ENCODE peak calls at places on chromosomes 1 and 21, in six cellular contexts. One of them, this sample, is unnamed.

GRCh38 chr1:30929944-30930525 is 21.5 kb upstream of the SDC3 start:
- DNase-seq in heart left ventricle: no peak
- DNase-seq in uterus: no peak
- DNase-seq in CD8-positive, alpha-beta memory T cell: no peak
- DNase-seq in astrocyte: no peak
- DNase-seq in PC-3: no peak
- DNase-seq in this sample: no peak

GRCh38 chr1:96772349-96772748 is 50.8 kb downstream of the PTBP2 start:
- DNase-seq in uterus: no peak
- DNase-seq in CD8-positive, alpha-beta memory T cell: no peak
- DNase-seq in astrocyte: no peak
- DNase-seq in PC-3: no peak
- DNase-seq in heart left ventricle: no peak
- DNase-seq in this sample: no peak

GRCh38 chr1:244076740-244077139 is 25.7 kb downstream of the ZBTB18 start:
- DNase-seq in uterus: no peak
- DNase-seq in heart left ventricle: no peak
- DNase-seq in PC-3: no peak
- DNase-seq in CD8-positive, alpha-beta memory T cell: no peak
- DNase-seq in astrocyte: no peak
- DNase-seq in this sample: no peak

GRCh38 chr1:61481313-61481712 is 243.6 kb downstream of the TM2D1 start:
- DNase-seq in astrocyte: no peak
- DNase-seq in CD8-positive, alpha-beta memory T cell: no peak
- DNase-seq in PC-3: peak
- DNase-seq in uterus: no peak
- DNase-seq in heart left ventricle: no peak
- DNase-seq in this sample: peak

GRCh38 chr1:149885364-149886111 is 13.8 kb upstream of the BOLA1 start:
- DNase-seq in uterus: peak
- DNase-seq in heart left ventricle: peak
- DNase-seq in CD8-positive, alpha-beta memory T cell: peak
- DNase-seq in PC-3: peak
- DNase-seq in astrocyte: peak
- DNase-seq in this sample: peak

GRCh38 chr21:46322351-46323226 is 1.1 kb downstream of the C21orf58 start:
- DNase-seq in PC-3: peak
- DNase-seq in CD8-positive, alpha-beta memory T cell: no peak
- DNase-seq in uterus: no peak
- DNase-seq in heart left ventricle: no peak
- DNase-seq in astrocyte: peak
- DNase-seq in this sample: peak

GRCh38 chr1:77509051-77509492 is 173.4 kb downstream of the ZZZ3 start:
- DNase-seq in uterus: no peak
- DNase-seq in PC-3: no peak
- DNase-seq in heart left ventricle: no peak
- DNase-seq in CD8-positive, alpha-beta memory T cell: no peak
- DNase-seq in astrocyte: no peak
- DNase-seq in this sample: peak

GRCh38 chr1:236063919-236064673 is 794 bp downstream of the NID1 start:
- DNase-seq in uterus: peak
- DNase-seq in CD8-positive, alpha-beta memory T cell: peak
- DNase-seq in PC-3: peak
- DNase-seq in astrocyte: peak
- DNase-seq in heart left ventricle: peak
- DNase-seq in this sample: peak

GRCh38 chr1:238582816-238583215 is 692.1 kb upstream of the ZP4 start:
- DNase-seq in CD8-positive, alpha-beta memory T cell: no peak
- DNase-seq in astrocyte: peak
- DNase-seq in heart left ventricle: no peak
- DNase-seq in PC-3: peak
- DNase-seq in uterus: no peak
- DNase-seq in this sample: no peak

GRCh38 chr1:207619833-207620572 is 24.9 kb upstream of the CR1L start:
- DNase-seq in astrocyte: peak
- DNase-seq in uterus: no peak
- DNase-seq in heart left ventricle: no peak
- DNase-seq in CD8-positive, alpha-beta memory T cell: peak
- DNase-seq in PC-3: peak
- DNase-seq in this sample: peak

GRCh38 chr1:111448482-111448917 is 556 bp downstream of the WDR77 start:
- DNase-seq in astrocyte: peak
- DNase-seq in heart left ventricle: no peak
- DNase-seq in CD8-positive, alpha-beta memory T cell: peak
- DNase-seq in uterus: no peak
- DNase-seq in PC-3: peak
- DNase-seq in this sample: no peak

GRCh38 chr1:19468397-19468956 is 16.9 kb downstream of the CAPZB start:
- DNase-seq in heart left ventricle: no peak
- DNase-seq in CD8-positive, alpha-beta memory T cell: peak
- DNase-seq in PC-3: no peak
- DNase-seq in uterus: no peak
- DNase-seq in astrocyte: no peak
- DNase-seq in this sample: no peak

GRCh38 chr1:152481869-152482664 is 28.5 kb upstream of the LCE5A start:
- DNase-seq in PC-3: no peak
- DNase-seq in CD8-positive, alpha-beta memory T cell: no peak
- DNase-seq in heart left ventricle: no peak
- DNase-seq in astrocyte: no peak
- DNase-seq in uterus: no peak
- DNase-seq in this sample: no peak

GRCh38 chr1:9657521-9658032 is 6.0 kb downstream of the PIK3CD start:
- DNase-seq in CD8-positive, alpha-beta memory T cell: no peak
- DNase-seq in heart left ventricle: no peak
- DNase-seq in uterus: no peak
- DNase-seq in PC-3: no peak
- DNase-seq in astrocyte: no peak
- DNase-seq in this sample: no peak

GRCh38 chr1:59128784-59129227 is 168.1 kb upstream of the FGGY start:
- DNase-seq in astrocyte: peak
- DNase-seq in CD8-positive, alpha-beta memory T cell: no peak
- DNase-seq in PC-3: peak
- DNase-seq in uterus: no peak
- DNase-seq in heart left ventricle: no peak
- DNase-seq in this sample: peak

GRCh38 chr21:14114251-14114650 is 96.5 kb downstream of the LIPI start:
- DNase-seq in heart left ventricle: no peak
- DNase-seq in CD8-positive, alpha-beta memory T cell: no peak
- DNase-seq in PC-3: peak
- DNase-seq in astrocyte: no peak
- DNase-seq in uterus: no peak
- DNase-seq in this sample: no peak

GRCh38 chr1:226618380-226618779 is 69.8 kb downstream of the STUM start:
- DNase-seq in astrocyte: no peak
- DNase-seq in PC-3: no peak
- DNase-seq in heart left ventricle: no peak
- DNase-seq in CD8-positive, alpha-beta memory T cell: no peak
- DNase-seq in uterus: peak
- DNase-seq in this sample: no peak

GRCh38 chr1:241957692-241958494 is at the start of gene BECN2:
- DNase-seq in astrocyte: no peak
- DNase-seq in CD8-positive, alpha-beta memory T cell: no peak
- DNase-seq in uterus: no peak
- DNase-seq in heart left ventricle: no peak
- DNase-seq in PC-3: no peak
- DNase-seq in this sample: no peak

GRCh38 chr1:168430348-168430747 is 113.4 kb downstream of the XCL2 start:
- DNase-seq in heart left ventricle: peak
- DNase-seq in uterus: no peak
- DNase-seq in CD8-positive, alpha-beta memory T cell: no peak
- DNase-seq in PC-3: no peak
- DNase-seq in astrocyte: no peak
- DNase-seq in this sample: no peak

GRCh38 chr1:54152696-54153095 is at the start of gene CDCP2:
- DNase-seq in heart left ventricle: no peak
- DNase-seq in astrocyte: no peak
- DNase-seq in uterus: no peak
- DNase-seq in CD8-positive, alpha-beta memory T cell: no peak
- DNase-seq in PC-3: no peak
- DNase-seq in this sample: no peak

GRCh38 chr21:34362670-34363069 is 1.1 kb upstream of the KCNE2 start:
- DNase-seq in heart left ventricle: no peak
- DNase-seq in CD8-positive, alpha-beta memory T cell: no peak
- DNase-seq in uterus: no peak
- DNase-seq in astrocyte: no peak
- DNase-seq in PC-3: no peak
- DNase-seq in this sample: no peak

GRCh38 chr1:19284881-19285280 is 3.7 kb downstream of the AKR7A3 start:
- DNase-seq in uterus: no peak
- DNase-seq in heart left ventricle: no peak
- DNase-seq in CD8-positive, alpha-beta memory T cell: no peak
- DNase-seq in astrocyte: no peak
- DNase-seq in PC-3: no peak
- DNase-seq in this sample: no peak

GRCh38 chr1:20322081-20322824 is 31.6 kb downstream of the VWA5B1 start:
- DNase-seq in heart left ventricle: no peak
- DNase-seq in CD8-positive, alpha-beta memory T cell: no peak
- DNase-seq in PC-3: no peak
- DNase-seq in uterus: no peak
- DNase-seq in astrocyte: peak
- DNase-seq in this sample: peak

GRCh38 chr1:67844988-67845387 is 11.7 kb upstream of the GNG12 start:
- DNase-seq in uterus: no peak
- DNase-seq in CD8-positive, alpha-beta memory T cell: no peak
- DNase-seq in heart left ventricle: no peak
- DNase-seq in PC-3: no peak
- DNase-seq in astrocyte: no peak
- DNase-seq in this sample: no peak

GRCh38 chr1:118484893-118485292 is 299.9 kb upstream of the SPAG17 start:
- DNase-seq in heart left ventricle: no peak
- DNase-seq in PC-3: no peak
- DNase-seq in uterus: no peak
- DNase-seq in CD8-positive, alpha-beta memory T cell: no peak
- DNase-seq in astrocyte: no peak
- DNase-seq in this sample: no peak

GRCh38 chr1:118486213-118486612 is 301.2 kb upstream of the SPAG17 start:
- DNase-seq in astrocyte: no peak
- DNase-seq in uterus: no peak
- DNase-seq in CD8-positive, alpha-beta memory T cell: no peak
- DNase-seq in PC-3: no peak
- DNase-seq in heart left ventricle: no peak
- DNase-seq in this sample: no peak

GRCh38 chr1:118481091-118481490 is 296.1 kb upstream of the SPAG17 start:
- DNase-seq in astrocyte: no peak
- DNase-seq in CD8-positive, alpha-beta memory T cell: no peak
- DNase-seq in uterus: no peak
- DNase-seq in PC-3: peak
- DNase-seq in heart left ventricle: no peak
- DNase-seq in this sample: no peak

GRCh38 chr1:118485757-118486156 is 300.7 kb upstream of the SPAG17 start:
- DNase-seq in astrocyte: no peak
- DNase-seq in uterus: no peak
- DNase-seq in CD8-positive, alpha-beta memory T cell: no peak
- DNase-seq in PC-3: no peak
- DNase-seq in heart left ventricle: no peak
- DNase-seq in this sample: no peak

GRCh38 chr1:118483245-118484006 is 298.4 kb upstream of the SPAG17 start:
- DNase-seq in astrocyte: no peak
- DNase-seq in CD8-positive, alpha-beta memory T cell: no peak
- DNase-seq in PC-3: no peak
- DNase-seq in heart left ventricle: no peak
- DNase-seq in uterus: no peak
- DNase-seq in this sample: no peak
- H3K4me3 ChIP-seq in astrocyte: no peak
- H3K4me3 ChIP-seq in CD8-positive, alpha-beta memory T cell: no peak
- H3K4me3 ChIP-seq in PC-3: no peak
- H3K4me3 ChIP-seq in heart left ventricle: no peak
- H3K4me3 ChIP-seq in uterus: no peak
- H3K4me3 ChIP-seq in this sample: no peak

GRCh38 chr1:212471286-212471685 is 38.6 kb downstream of the NENF start:
- DNase-seq in CD8-positive, alpha-beta memory T cell: no peak
- DNase-seq in astrocyte: no peak
- DNase-seq in heart left ventricle: no peak
- DNase-seq in PC-3: no peak
- DNase-seq in uterus: no peak
- DNase-seq in this sample: no peak
- H3K4me3 ChIP-seq in CD8-positive, alpha-beta memory T cell: no peak
- H3K4me3 ChIP-seq in astrocyte: no peak
- H3K4me3 ChIP-seq in heart left ventricle: no peak
- H3K4me3 ChIP-seq in PC-3: no peak
- H3K4me3 ChIP-seq in uterus: no peak
- H3K4me3 ChIP-seq in this sample: no peak

DNA sequence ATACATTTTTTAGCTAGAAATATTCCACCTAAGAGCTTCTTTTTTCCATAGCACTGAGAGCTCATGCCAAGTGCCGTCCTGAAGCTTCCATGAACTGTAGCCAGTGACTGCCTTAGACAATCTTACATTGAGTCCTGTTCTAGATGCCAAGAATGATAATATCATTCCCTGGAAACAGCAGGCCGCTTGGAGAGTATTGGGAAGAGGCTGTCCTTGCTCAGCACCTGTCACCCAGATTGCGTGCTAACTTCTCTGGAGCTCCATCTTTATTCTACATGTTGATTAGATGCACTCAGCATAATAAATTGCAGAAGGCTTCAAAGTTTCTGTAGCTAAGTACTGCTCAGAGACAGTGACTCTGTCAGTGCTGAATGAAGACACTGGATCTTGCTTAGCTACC is 83.0 kb upstream of the IRF2BP2 start:
- DNase-seq in PC-3: no peak
- DNase-seq in uterus: no peak
- DNase-seq in astrocyte: no peak
- DNase-seq in heart left ventricle: no peak
- DNase-seq in CD8-positive, alpha-beta memory T cell: no peak
- DNase-seq in this sample: no peak
- H3K4me3 ChIP-seq in PC-3: no peak
- H3K4me3 ChIP-seq in uterus: no peak
- H3K4me3 ChIP-seq in astrocyte: no peak
- H3K4me3 ChIP-seq in heart left ventricle: no peak
- H3K4me3 ChIP-seq in CD8-positive, alpha-beta memory T cell: no peak
- H3K4me3 ChIP-seq in this sample: no peak

DNA sequence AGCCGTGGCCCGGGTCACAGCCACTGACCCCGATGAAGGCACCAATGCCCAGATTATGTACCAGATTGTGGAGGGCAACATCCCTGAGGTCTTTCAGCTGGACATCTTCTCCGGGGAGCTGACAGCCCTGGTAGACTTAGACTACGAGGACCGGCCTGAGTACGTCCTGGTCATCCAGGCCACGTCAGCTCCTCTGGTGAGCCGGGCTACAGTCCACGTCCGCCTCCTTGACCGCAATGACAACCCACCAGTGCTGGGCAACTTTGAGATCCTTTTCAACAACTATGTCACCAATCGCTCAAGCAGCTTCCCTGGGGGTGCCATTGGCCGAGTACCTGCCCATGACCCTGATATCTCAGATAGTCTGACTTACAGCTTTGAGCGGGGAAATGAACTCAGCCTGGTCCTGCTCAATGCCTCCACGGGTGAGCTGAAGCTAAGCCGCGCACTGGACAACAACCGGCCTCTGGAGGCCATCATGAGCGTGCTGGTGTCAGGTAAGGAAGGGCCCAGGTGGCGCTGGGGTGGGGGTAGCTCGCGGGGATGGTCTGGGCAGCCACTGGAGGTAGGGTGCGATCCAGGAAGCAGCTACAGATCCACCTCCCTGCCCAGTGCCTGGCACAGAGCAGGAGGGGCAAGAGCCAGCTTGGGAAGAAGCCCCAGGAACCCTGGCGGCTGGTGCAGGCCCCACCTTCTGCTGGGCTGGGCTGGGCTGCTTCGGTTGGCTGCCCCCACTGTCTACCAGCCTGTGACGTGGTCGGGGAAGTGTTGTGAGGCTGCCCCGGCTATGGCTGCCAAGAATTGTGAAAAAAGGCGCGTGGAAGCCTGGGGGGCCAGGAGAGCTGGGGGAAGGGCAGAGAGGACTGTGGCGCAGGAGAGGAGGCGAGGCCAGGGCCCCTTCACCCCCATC is 3.8 kb downstream of the CELSR2 start:
- DNase-seq in heart left ventricle: no peak
- DNase-seq in astrocyte: no peak
- DNase-seq in PC-3: no peak
- DNase-seq in CD8-positive, alpha-beta memory T cell: no peak
- DNase-seq in uterus: peak
- DNase-seq in this sample: no peak
- H3K4me3 ChIP-seq in heart left ventricle: no peak
- H3K4me3 ChIP-seq in astrocyte: no peak
- H3K4me3 ChIP-seq in PC-3: no peak
- H3K4me3 ChIP-seq in CD8-positive, alpha-beta memory T cell: no peak
- H3K4me3 ChIP-seq in uterus: no peak
- H3K4me3 ChIP-seq in this sample: no peak